ENCODE peak calls at places on chromosome 2, in seven cellular contexts. O, Y, F, I, T, W and H are unnamed samples.

GRCh38 chr2:156435725-156436476 is at the start of gene GPD2:
- DNase-seq in Y (peak; percentile 91), O (peak; percentile 70), T (no peak), I (peak; percentile 90), F (peak; percentile 78), W (no peak), H (peak; percentile 65)

GRCh38 chr2:225052703-225053102 is 10.4 kb upstream of the DOCK10 start:
- DNase-seq in T (no peak), W (no peak), I (no peak), F (no peak), Y (no peak), O (no peak), H (no peak)

GRCh38 chr2:39264733-39265132 is 21.0 kb upstream of the CDKL4 start:
- DNase-seq in T (no peak), Y (no peak), O (no peak), F (no peak), I (no peak), W (no peak), H (no peak)

GRCh38 chr2:204885747-204886146 is 340.5 kb downstream of the PARD3B start:
- DNase-seq in W (no peak), Y (no peak), T (peak; percentile 6), O (no peak), F (no peak), I (no peak), H (no peak)

GRCh38 chr2:5587726-5588125 is 104.5 kb upstream of the SOX11 start:
- DNase-seq in I (no peak), O (no peak), W (no peak), T (no peak), F (no peak), Y (no peak), H (no peak)

GRCh38 chr2:173432049-173432754 is 77.5 kb downstream of the CDCA7 start:
- DNase-seq in W (no peak), F (no peak), Y (no peak), O (no peak), T (no peak), I (no peak), H (no peak)

GRCh38 chr2:17306219-17306618 is 212.0 kb downstream of the RAD51AP2 start:
- DNase-seq in Y (no peak), W (no peak), F (no peak), O (no peak), I (no peak), T (peak; percentile 10), H (no peak)

GRCh38 chr2:132623096-132623839 is 46.7 kb downstream of the LYPD1 start:
- DNase-seq in W (no peak), O (no peak), F (no peak), T (no peak), Y (no peak), I (no peak), H (no peak)

GRCh38 chr2:191064590-191064989 is 50.6 kb upstream of the STAT1 start:
- DNase-seq in I (no peak), O (no peak), F (no peak), T (no peak), Y (no peak), W (no peak), H (no peak)

GRCh38 chr2:40251146-40251545 is 200.7 kb downstream of the SLC8A1 start:
- DNase-seq in F (no peak), T (no peak), Y (no peak), I (no peak), W (no peak), O (no peak), H (no peak)

DNA sequence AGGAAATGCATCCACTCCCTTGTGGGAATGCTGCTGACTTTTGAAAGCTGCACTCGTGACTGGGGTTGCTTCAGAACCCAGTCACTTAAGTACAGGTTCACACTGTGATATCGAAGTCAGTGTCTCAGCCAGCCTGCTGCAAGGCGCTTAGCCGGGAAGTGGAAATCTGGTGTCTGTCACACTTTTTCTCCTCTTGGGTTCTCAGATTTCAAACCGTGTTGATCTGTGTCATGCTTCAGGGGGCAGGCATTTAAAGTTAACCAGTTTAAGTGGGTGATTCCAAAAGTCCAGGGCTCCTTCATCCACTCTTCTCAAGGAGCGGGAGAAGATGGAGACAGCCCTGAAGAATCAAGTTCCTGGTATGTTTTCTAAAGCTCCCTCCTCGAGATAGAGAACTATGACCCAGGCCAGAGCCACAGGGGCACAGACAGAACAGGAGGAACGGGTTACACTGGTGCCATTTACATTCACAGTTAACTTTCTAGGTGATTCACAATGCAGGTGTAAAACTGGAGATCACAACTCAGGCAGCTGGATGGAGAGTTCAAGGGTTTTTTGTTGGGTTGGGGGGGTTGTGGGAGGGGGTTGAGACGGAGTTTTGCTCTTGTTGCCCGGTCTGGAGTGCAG is 331.7 kb downstream of the GBX2 start:
- DNase-seq in T (no peak), Y (no peak), O (no peak), W (no peak), F (no peak), I (no peak), H (peak; percentile 71)
- TF ChIP-seq JUND in T (no peak), Y (no peak), O (no peak), W (no peak), F (no peak), I (no peak), H (no peak)

DNA sequence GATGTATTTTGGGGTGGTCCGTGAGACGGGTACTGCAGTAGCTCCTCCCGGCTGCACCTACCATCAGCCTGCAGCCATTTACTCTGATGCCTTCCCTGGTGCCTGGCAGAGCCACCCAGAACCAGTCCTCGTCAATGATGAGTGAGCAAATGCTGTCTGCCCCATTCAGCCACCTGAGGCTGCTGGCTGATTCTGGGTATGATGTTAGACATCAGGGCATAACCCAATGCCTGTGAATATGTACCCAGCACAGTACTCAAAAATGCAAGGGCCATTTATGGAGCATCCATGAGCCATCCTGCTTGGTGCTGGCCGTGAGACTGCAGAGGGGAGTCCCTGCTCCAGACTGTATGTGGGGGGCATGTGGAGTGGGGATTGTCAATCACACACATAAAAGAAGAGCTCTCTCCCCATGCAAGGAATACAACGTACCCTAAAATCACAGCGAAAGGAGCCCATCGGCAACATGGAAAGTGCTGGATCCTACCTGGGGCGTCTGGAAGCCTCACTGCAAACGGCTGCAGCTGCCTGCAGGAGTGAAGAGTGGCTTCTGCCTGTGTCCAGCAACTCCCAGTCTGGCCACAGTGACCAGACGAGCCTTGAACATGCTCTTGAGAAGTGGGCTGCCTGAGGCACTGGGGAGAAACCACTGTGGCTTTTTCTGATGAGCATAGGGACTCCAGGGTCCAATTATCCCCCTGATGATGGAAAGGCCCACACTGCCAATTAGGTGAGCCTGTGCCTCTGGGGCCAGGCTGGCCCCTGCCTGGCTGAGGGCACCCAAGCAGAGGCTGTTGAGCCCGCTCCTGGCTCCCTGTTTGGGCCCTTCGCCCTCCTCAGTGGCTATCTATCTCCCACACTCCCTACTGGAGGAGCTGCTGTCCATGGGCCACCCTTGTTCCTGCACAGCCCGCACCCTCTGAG is 2.4 kb upstream of the OR6B2 start:
- DNase-seq in W (no peak), Y (no peak), I (no peak), O (no peak), F (no peak), T (no peak), H (no peak)
- TF ChIP-seq JUND in W (no peak), Y (no peak), I (no peak), O (no peak), F (no peak), T (no peak), H (no peak)

DNA sequence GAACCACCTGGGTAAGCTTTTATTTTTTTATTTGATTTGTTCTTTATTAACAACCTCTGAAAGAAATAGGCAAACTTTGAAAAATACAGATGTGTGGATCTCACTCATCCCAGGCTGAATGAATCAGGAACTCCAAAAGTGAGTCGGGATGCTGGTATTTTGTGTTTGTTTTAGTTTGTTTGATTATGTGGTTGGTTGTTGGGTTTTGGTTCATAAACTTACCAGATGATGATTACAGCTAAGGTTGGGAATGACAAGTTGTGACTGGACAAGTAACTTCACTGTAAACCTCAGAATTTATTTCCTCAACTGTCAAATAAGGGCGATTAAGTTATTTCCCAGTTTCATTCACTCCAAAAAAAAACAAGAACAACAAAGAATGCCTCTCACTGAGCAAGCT is 80.5 kb upstream of the KIF5C start:
- DNase-seq in W (no peak), F (no peak), T (no peak), I (no peak), Y (no peak), O (no peak), H (no peak)
- TF ChIP-seq JUND in W (no peak), F (no peak), T (no peak), I (no peak), Y (no peak), O (no peak), H (no peak)

GRCh38 chr2:75053484-75054112 is 95.2 kb downstream of the POLE4 start:
- DNase-seq in Y (peak; percentile 58), T (peak; percentile 65), O (peak; percentile 36), F (peak; percentile 56), I (peak; percentile 66), W (peak; percentile 69), H (peak; percentile 63)
- TF ChIP-seq JUND in Y (no peak), T (no peak), O (no peak), F (no peak), I (no peak), W (no peak), H (no peak)